ENCODE peak calls at places on chromosomes 12 and 14, in five cellular contexts. K, F, H, W and X are unnamed samples.

GRCh38 chr14:21299562-21300130 is 19.8 kb downstream of the RPGRIP1 start:
- ATAC-seq in K (no peak), F (no peak), H (no peak), W (no peak), X (no peak)

GRCh38 chr14:73393375-73393774 is 65.0 kb downstream of the NUMB start:
- ATAC-seq in K (no peak), F (no peak), H (no peak), W (no peak), X (no peak)

GRCh38 chr14:89247457-89248122 is 169.4 kb downstream of the FOXN3 start:
- ATAC-seq in K (peak; percentile 96), F (no peak), H (no peak), W (no peak), X (no peak)

GRCh38 chr14:89616425-89617141 is 199.6 kb upstream of the FOXN3 start:
- ATAC-seq in K (no peak), F (no peak), H (no peak), W (peak; percentile 4), X (no peak)

GRCh38 chr14:81450100-81450531 is 50.0 kb upstream of the STON2 start:
- ATAC-seq in K (no peak), F (no peak), H (peak; percentile 83), W (no peak), X (peak; percentile 70)

GRCh38 chr12:117854339-117855012 is 114.3 kb downstream of the KSR2 start:
- ATAC-seq in K (peak; percentile 67), F (no peak), H (no peak), W (no peak), X (no peak)

GRCh38 chr12:2813573-2814185 is 1.2 kb downstream of the ITFG2 start:
- ATAC-seq in K (peak; percentile 64), F (peak; percentile 29), H (peak; percentile 57), W (peak; percentile 13), X (no peak)

GRCh38 chr14:77114609-77115008 is 16.6 kb downstream of the CIPC start:
- ATAC-seq in K (no peak), F (no peak), H (no peak), W (no peak), X (no peak)

GRCh38 chr12:123396954-123397353 is 13.0 kb downstream of the KMT5A start:
- ATAC-seq in K (no peak), F (no peak), H (no peak), W (no peak), X (no peak)

GRCh38 chr12:119940881-119941280 is 48.2 kb upstream of the BICDL1 start:
- ATAC-seq in K (peak; percentile 84), F (no peak), H (no peak), W (no peak), X (no peak)

GRCh38 chr12:39431002-39431796 is 11.7 kb downstream of the KIF21A start:
- ATAC-seq in K (no peak), F (no peak), H (peak; percentile 49), W (no peak), X (no peak)

GRCh38 chr12:6346235-6346832 is 4.5 kb upstream of the TNFRSF1A start:
- ATAC-seq in K (no peak), F (no peak), H (no peak), W (no peak), X (no peak)

GRCh38 chr12:88960213-88960878 is 380.1 kb upstream of the KITLG start:
- ATAC-seq in K (no peak), F (no peak), H (peak; percentile 60), W (no peak), X (peak; percentile 58)

GRCh38 chr12:15620726-15621125 is 168.5 kb downstream of the EPS8 start:
- ATAC-seq in K (no peak), F (no peak), H (no peak), W (no peak), X (no peak)

GRCh38 chr12:48177985-48178384 is 5.5 kb upstream of the CCDC184 start:
- ATAC-seq in K (no peak), F (no peak), H (no peak), W (no peak), X (no peak)